ENCODE peak calls at places on chromosomes 5 and 9, in four cellular contexts. L is OCI-LY7, P is tibial nerve, H is psoas muscle. V is an unnamed sample.
A peak's percentile ranks its signal among the peaks of the same experiment; 100 is the strongest.

GRCh38 chr5:20145240-20145639 is 157.2 kb upstream of the CDH18 start:
- DNase-seq in L (no peak), P (no peak), H (no peak), V (no peak)

GRCh38 chr5:84080908-84081307 is 303.8 kb downstream of the EDIL3 start:
- DNase-seq in L (no peak), P (no peak), H (no peak), V (no peak)

GRCh38 chr5:119174578-119175163 is 103.8 kb downstream of the DMXL1 start:
- DNase-seq in L (no peak), P (no peak), H (no peak), V (no peak)

GRCh38 chr9:25322138-25322537 is 356.1 kb downstream of the TUSC1 start:
- DNase-seq in L (no peak), P (no peak), H (no peak), V (no peak)

GRCh38 chr9:75169623-75170022 is 81.3 kb downstream of the OSTF1 start:
- DNase-seq in L (no peak), P (no peak), H (no peak), V (no peak)

GRCh38 chr5:159099049-159099760 is 511 bp downstream of the EBF1 start:
- DNase-seq in L (peak; percentile 90), P (no peak), H (peak; percentile 51), V (no peak)

GRCh38 chr5:158384535-158385421 is 525.8 kb upstream of the CLINT1 start:
- DNase-seq in L (no peak), P (no peak), H (no peak), V (no peak)

GRCh38 chr9:120873512-120873911 is 3.5 kb downstream of the PHF19 start:
- DNase-seq in L (no peak), P (no peak), H (no peak), V (no peak)

GRCh38 chr5:179260324-179261070 is 84.8 kb downstream of the ADAMTS2 start:
- DNase-seq in L (no peak), P (no peak), H (peak; percentile 32), V (no peak)

GRCh38 chr9:105835721-105836120 is 141.4 kb downstream of the TMEM38B start:
- DNase-seq in L (no peak), P (no peak), H (no peak), V (no peak)

GRCh38 chr5:134763221-134763620 is 4.6 kb downstream of the DDX46 start:
- DNase-seq in L (no peak), P (no peak), H (no peak), V (no peak)

GRCh38 chr9:18473551-18474279 is at the start of gene ADAMTSL1:
- DNase-seq in L (no peak), P (no peak), H (peak; percentile 40), V (no peak)

GRCh38 chr5:140342287-140342686 is 4.1 kb downstream of the HBEGF start:
- DNase-seq in L (peak; percentile 78), P (no peak), H (no peak), V (no peak)

GRCh38 chr5:62931081-62931480 is 352.5 kb downstream of the LRRC70 start:
- DNase-seq in L (no peak), P (no peak), H (no peak), V (no peak)

GRCh38 chr9:81028504-81028903 is 660.8 kb downstream of the TLE1 start:
- DNase-seq in L (no peak), P (no peak), H (no peak), V (no peak)

GRCh38 chr9:116998305-116998704 is 311.2 kb downstream of the TRIM32 start:
- DNase-seq in L (peak; percentile 3), P (no peak), H (no peak), V (no peak)

GRCh38 chr5:165202144-165202910 is 1696.9 kb downstream of the MAT2B start:
- DNase-seq in L (no peak), P (no peak), H (no peak), V (no peak)

GRCh38 chr5:26329562-26330189 is 708.7 kb downstream of the CDH9 start:
- DNase-seq in L (no peak), P (no peak), H (no peak), V (no peak)

GRCh38 chr5:120139039-120139438 is 325.1 kb upstream of the PRR16 start:
- DNase-seq in L (no peak), P (no peak), H (no peak), V (no peak)

GRCh38 chr9:71446499-71447411 is 321.6 kb downstream of the CEMIP2 start:
- DNase-seq in L (no peak), P (no peak), H (peak; percentile 42), V (no peak)

GRCh38 chr9:18891946-18892670 is 140.9 kb downstream of the SAXO1 start:
- DNase-seq in L (no peak), P (no peak), H (no peak), V (no peak)

GRCh38 chr5:176396330-176396729 is 7.8 kb downstream of the HIGD2A start:
- DNase-seq in L (no peak), P (no peak), H (no peak), V (no peak)

GRCh38 chr9:128912270-128912853 is 8.4 kb upstream of the PHYHD1 start:
- DNase-seq in L (no peak), P (no peak), H (no peak), V (no peak)

GRCh38 chr5:66769030-66769733 is 173.0 kb downstream of the MAST4 start:
- DNase-seq in L (no peak), P (no peak), H (no peak), V (no peak)

GRCh38 chr5:135220394-135221186 is 178.4 kb downstream of the MACROH2A1 start:
- DNase-seq in L (no peak), P (no peak), H (peak; percentile 23), V (peak; percentile 45)

GRCh38 chr9:89640801-89641200 is 36.0 kb downstream of the GADD45G start:
- DNase-seq in L (no peak), P (no peak), H (no peak), V (no peak)

GRCh38 chr5:174141398-174141797 is 95.9 kb downstream of the NSG2 start:
- DNase-seq in L (no peak), P (no peak), H (no peak), V (no peak)

GRCh38 chr9:81665514-81665838 is 23.9 kb downstream of the TLE1 start:
- DNase-seq in L (no peak), P (no peak), H (no peak), V (no peak)

GRCh38 chr5:102778478-102778877 is 23.4 kb downstream of the PAM start:
- DNase-seq in L (no peak), P (no peak), H (no peak), V (no peak)

GRCh38 chr5:123180178-123180577 is 91.1 kb downstream of the PRDM6 start:
- DNase-seq in L (no peak), P (no peak), H (peak; percentile 64), V (peak; percentile 81)
- H3K27ac ChIP-seq in L (no peak overlapping the region), P (no peak overlapping the region), H (no peak overlapping the region), V (peak overlapping the region; percentile 70)

DNA sequence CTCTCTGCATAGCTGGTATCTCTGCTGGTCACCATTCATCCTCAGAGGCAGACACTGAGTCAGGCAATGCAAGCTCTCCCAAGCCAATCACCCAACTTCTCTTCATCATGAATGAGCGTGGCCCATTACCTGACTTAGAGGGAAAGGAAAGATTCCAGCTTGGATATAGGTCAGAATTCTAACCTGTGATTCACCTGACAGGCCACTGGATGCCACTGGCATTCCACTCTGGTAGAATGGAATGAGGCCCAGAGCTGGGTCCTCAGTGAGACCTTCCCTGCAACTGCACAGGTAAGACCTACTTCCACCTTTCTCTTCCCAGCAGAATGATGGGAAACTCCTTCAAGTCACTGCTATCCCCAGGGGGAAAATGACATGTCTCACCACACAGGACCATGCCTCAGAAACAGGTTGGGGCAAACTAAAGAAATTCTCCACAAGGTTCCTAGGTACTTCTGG is 62.1 kb downstream of the SUSD1 start:
- DNase-seq in L (peak; percentile 10), P (no peak), H (no peak), V (no peak)
- TF ChIP-seq CTCF in L (peak; percentile 36), P (no peak), H (peak; percentile 6), V (no peak)

DNA sequence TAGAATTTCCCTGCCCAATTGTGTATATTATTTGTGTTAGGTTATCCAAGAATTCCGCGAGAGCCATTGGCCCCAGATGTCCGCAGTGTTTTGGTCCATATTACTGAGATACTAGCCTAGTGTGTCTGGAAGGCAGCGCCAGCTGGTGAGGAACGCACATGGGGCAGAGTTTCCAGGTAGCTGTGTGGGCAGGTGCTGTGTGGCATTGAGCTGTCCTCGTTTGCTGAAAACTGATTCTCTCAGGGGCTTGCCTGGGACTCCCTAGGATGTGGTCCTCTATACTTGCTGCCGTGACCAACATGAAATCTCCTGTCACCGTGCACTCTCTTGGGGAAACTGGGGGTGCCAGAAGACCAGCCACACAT is 288.7 kb downstream of the FANCC start:
- DNase-seq in L (no peak), P (no peak), H (no peak), V (no peak)
- H3K27ac ChIP-seq in L (no peak overlapping the region), P (peak overlapping the region; percentile 80), H (peak overlapping the region; percentile 93), V (peak overlapping the region; percentile 81)

GRCh38 chr5:73218552-73219171 is 45.7 kb downstream of the TMEM174 start:
- DNase-seq in L (peak; percentile 15), P (no peak), H (no peak), V (no peak)
- TF ChIP-seq CTCF in L (peak; percentile 71), P (no peak), H (no peak), V (no peak)

GRCh38 chr5:55303238-55303690 is 4.2 kb downstream of the DHX29 start:
- DNase-seq in L (no peak), P (no peak), H (no peak), V (no peak)
- H3K27ac ChIP-seq in L (no peak overlapping the region), P (no peak overlapping the region), H (peak overlapping the region; percentile 39), V (no peak overlapping the region)

GRCh38 chr9:27003406-27004147 is 1.9 kb downstream of the LRRC19 start:
- DNase-seq in L (no peak), P (no peak), H (no peak), V (no peak)

GRCh38 chr9:27005491-27005890 is at the start of gene LRRC19:
- DNase-seq in L (no peak), P (no peak), H (no peak), V (no peak)
- TF ChIP-seq CTCF in L (no peak), P (no peak), H (no peak), V (no peak)

GRCh38 chr5:142825378-142826089 is 55.4 kb downstream of the ARHGAP26 start:
- DNase-seq in L (no peak), P (no peak), H (peak; percentile 64), V (no peak)
- H3K27ac ChIP-seq in L (no peak overlapping the region), P (peak overlapping the region; percentile 60), H (peak overlapping the region; percentile 14), V (peak overlapping the region; percentile 35)